ENCODE peak calls at places on chromosomes 6 and 20, in ten cellular contexts. X is ovary, L is pancreas, C is endothelial cell of umbilical vein, V is mammary epithelial cell, E is SK-N-SH, I is neural progenitor cell, B is H9, S is heart right ventricle, H is dorsolateral prefrontal cortex. O is an unnamed sample.

GRCh38 chr6:70797625-70798024 is 129.9 kb downstream of the SMAP1 start:
- DNase-seq in X (no peak), L (no peak), C (no peak), V (no peak), E (no peak), I (no peak), B (no peak), S (no peak), H (no peak), O (no peak)

GRCh38 chr6:44263357-44264100 is 1.8 kb downstream of the NFKBIE start:
- DNase-seq in X (no peak), L (no peak), C (peak), V (peak), E (no peak), I (no peak), B (no peak), S (no peak), H (no peak), O (no peak)

GRCh38 chr6:44311767-44312166 is 1.4 kb downstream of the AARS2 start:
- DNase-seq in X (no peak), L (no peak), C (no peak), V (no peak), E (no peak), I (no peak), B (no peak), S (no peak), H (no peak), O (no peak)

GRCh38 chr20:16017656-16018055 is 555.6 kb downstream of the KIF16B start:
- DNase-seq in X (no peak), L (no peak), C (no peak), V (peak), E (no peak), I (no peak), B (no peak), S (no peak), H (no peak), O (no peak)

GRCh38 chr6:122709922-122710512 is 69.5 kb upstream of the FABP7 start:
- DNase-seq in X (no peak), L (no peak), C (no peak), V (no peak), E (no peak), I (no peak), B (no peak), S (no peak), H (no peak), O (no peak)

GRCh38 chr20:47727170-47727880 is 58.0 kb downstream of the SULF2 start:
- DNase-seq in X (no peak), L (no peak), C (no peak), V (no peak), E (no peak), I (no peak), B (no peak), S (peak), H (peak), O (no peak)

GRCh38 chr6:163014736-163015135 is 287.0 kb downstream of the PACRG start:
- DNase-seq in X (no peak), L (no peak), C (no peak), V (no peak), E (no peak), I (no peak), B (no peak), S (no peak), H (no peak), O (no peak)

GRCh38 chr6:46184114-46184513 is 13.3 kb upstream of the ENPP5 start:
- DNase-seq in X (no peak), L (peak), C (peak), V (peak), E (no peak), I (no peak), B (no peak), S (no peak), H (no peak), O (no peak)

GRCh38 chr6:45898941-45899682 is 116.5 kb downstream of the CLIC5 start:
- DNase-seq in X (no peak), L (no peak), C (no peak), V (no peak), E (no peak), I (no peak), B (no peak), S (no peak), H (no peak), O (no peak)

GRCh38 chr20:32823737-32824588 is 4.2 kb downstream of the MAPRE1 start:
- DNase-seq in X (no peak), L (no peak), C (no peak), V (no peak), E (no peak), I (no peak), B (no peak), S (no peak), H (no peak), O (no peak)

GRCh38 chr20:32820698-32821378 is 1.1 kb downstream of the MAPRE1 start:
- DNase-seq in X (peak), L (peak), C (no peak), V (no peak), E (peak), I (peak), B (no peak), S (no peak), H (no peak), O (no peak)

GRCh38 chr20:32822189-32822588 is 2.4 kb downstream of the MAPRE1 start:
- DNase-seq in X (no peak), L (no peak), C (no peak), V (no peak), E (no peak), I (no peak), B (no peak), S (no peak), H (no peak), O (no peak)

GRCh38 chr20:32820000-32820697 is 395 bp downstream of the MAPRE1 start:
- DNase-seq in X (peak), L (peak), C (peak), V (no peak), E (peak), I (peak), B (peak), S (no peak), H (peak), O (peak)

GRCh38 chr20:32823078-32823477 is 3.3 kb downstream of the MAPRE1 start:
- DNase-seq in X (no peak), L (no peak), C (no peak), V (peak), E (no peak), I (peak), B (no peak), S (no peak), H (no peak), O (no peak)
- TF ChIP-seq CTCF in X (no peak), L (no peak), C (no peak), V (peak), E (peak), I (no peak), B (peak), S (no peak), H (no peak), O (no peak)

GRCh38 chr20:19734811-19735210 is 23.2 kb upstream of the RIN2 start:
- DNase-seq in X (no peak), L (no peak), C (no peak), V (no peak), E (no peak), I (no peak), B (no peak), S (no peak), H (no peak), O (no peak)

GRCh38 chr20:19735446-19735845 is 22.6 kb upstream of the RIN2 start:
- DNase-seq in X (peak), L (peak), C (peak), V (peak), E (peak), I (no peak), B (peak), S (peak), H (no peak), O (peak)

GRCh38 chr20:19738936-19739335 is 19.1 kb upstream of the RIN2 start:
- DNase-seq in X (no peak), L (no peak), C (no peak), V (peak), E (no peak), I (no peak), B (no peak), S (no peak), H (no peak), O (no peak)

GRCh38 chr20:19739351-19739750 is 18.7 kb upstream of the RIN2 start:
- DNase-seq in X (no peak), L (no peak), C (no peak), V (no peak), E (no peak), I (no peak), B (no peak), S (no peak), H (no peak), O (no peak)

DNA sequence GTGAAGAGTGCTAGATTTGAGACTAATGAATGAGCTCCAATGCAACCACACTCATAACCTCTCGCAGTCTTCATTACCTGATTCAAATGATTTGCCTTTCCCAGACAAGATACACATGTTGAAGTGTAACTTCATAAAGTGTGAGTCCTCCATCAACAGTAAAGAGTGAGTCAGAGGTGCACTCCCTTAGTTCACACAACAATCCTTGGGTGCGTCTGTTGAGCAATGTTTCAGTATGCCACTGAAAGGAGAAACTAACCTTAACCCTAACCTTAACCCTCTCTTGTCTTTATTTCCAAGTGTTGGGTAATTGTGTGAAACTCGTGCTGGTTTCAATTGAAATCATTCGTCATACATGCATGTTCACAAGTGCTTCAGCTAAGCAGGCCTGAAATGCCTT is 21.0 kb upstream of the RIN2 start:
- DNase-seq in X (no peak), L (no peak), C (no peak), V (peak), E (no peak), I (no peak), B (no peak), S (no peak), H (no peak), O (no peak)
- H3K27ac ChIP-seq in X (no peak), L (no peak), C (no peak), V (peak), E (no peak), I (no peak), B (no peak), S (no peak), H (no peak), O (no peak)

DNA sequence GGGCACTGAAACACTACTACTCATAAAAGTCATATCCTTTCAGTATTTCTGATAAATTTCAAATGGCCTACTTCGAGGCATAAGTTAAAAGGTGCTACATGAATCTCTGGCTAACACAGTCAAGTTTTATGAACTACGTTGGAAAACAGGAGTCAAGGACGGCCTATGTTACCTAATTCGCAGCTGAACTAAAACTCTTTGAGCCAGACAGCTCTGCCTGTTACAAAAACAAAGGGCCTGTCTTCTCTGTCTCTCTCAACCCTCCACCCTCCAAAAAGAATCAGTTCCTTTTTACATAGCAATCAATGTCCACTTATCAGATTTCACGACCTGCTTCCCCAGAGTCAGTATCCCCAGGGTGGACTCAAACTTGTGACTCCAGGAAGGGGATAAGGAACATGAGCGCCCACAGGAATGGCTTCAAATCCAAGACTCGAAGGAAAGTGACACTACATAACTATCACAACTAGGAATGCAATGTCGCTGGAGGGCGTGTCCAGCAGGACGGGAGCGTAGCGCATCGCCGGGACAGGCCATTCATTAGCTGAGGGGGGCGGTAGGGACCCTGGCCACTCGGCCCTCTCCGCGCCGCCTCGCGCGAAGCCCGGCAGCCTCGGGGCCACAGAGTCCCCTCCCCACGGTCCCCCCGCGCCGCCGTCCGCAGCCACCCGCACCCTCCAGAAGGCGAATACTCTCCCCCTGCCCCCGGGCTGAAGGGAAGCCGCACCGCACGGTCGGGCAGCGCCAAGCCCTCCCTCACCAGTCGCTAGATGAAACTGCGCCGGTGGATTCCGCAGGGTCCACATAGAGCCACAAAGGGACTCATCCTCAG is 526 bp downstream of the IBTK start:
- DNase-seq in X (no peak), L (peak), C (peak), V (peak), E (peak), I (peak), B (peak), S (peak), H (peak), O (peak)
- TF ChIP-seq CTCF in X (no peak), L (no peak), C (no peak), V (peak), E (peak), I (peak), B (no peak), S (peak), H (no peak), O (no peak)

DNA sequence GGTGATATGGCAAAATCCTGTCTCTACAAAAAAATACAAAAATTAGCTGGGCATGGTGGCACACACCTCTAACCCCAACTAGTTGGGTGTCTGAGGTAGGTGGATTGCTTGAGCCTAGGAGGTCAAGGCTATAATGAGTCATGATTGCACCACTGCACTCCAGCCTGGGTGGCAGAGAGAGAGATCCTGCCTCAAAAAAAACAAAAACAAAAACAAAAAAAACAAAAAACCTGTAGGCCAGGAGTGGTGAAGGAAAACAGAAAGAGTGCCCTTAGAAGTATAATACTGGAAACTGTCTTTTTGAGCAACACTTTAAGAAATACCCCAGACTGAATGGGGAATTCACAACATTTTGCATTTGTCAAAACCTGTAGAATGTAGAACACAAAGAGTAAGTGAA is 85.3 kb downstream of the JARID2 start:
- DNase-seq in X (no peak), L (no peak), C (no peak), V (peak), E (no peak), I (no peak), B (no peak), S (no peak), H (no peak), O (no peak)
- H3K27ac ChIP-seq in X (no peak), L (no peak), C (no peak), V (peak), E (peak), I (no peak), B (no peak), S (no peak), H (no peak), O (no peak)

GRCh38 chr6:143592335-143592734 is 80.8 kb upstream of the FUCA2 start:
- DNase-seq in X (no peak), L (no peak), C (no peak), V (no peak), E (no peak), I (peak), B (no peak), S (no peak), H (no peak), O (no peak)
- TF ChIP-seq CTCF in X (no peak), L (no peak), C (peak), V (peak), E (peak), I (peak), B (peak), S (peak), H (no peak), O (no peak)

DNA sequence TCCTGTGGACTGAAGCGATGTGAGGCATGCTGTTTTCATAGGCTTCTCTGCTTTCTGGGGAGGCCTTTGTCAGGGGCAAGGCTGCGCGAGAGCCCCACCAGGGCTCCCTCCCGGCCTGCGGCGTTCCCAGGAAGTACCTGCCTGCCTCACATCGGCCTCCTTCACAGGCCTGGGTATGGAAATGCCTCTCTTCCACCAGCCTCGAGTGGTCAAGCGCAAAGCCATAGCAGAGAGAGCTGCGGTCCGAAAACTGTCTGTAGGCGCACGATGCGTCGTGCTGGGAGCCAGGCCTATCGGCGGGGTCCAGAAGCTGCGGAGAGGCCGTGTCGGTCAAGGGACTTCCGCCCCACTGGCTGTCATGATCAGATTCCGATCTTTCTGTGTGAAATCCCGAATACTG is 71.2 kb downstream of the SIM1 start:
- DNase-seq in X (no peak), L (no peak), C (no peak), V (no peak), E (no peak), I (no peak), B (no peak), S (no peak), H (no peak), O (no peak)
- H3K27ac ChIP-seq in X (no peak), L (no peak), C (no peak), V (no peak), E (no peak), I (no peak), B (no peak), S (no peak), H (no peak), O (no peak)

GRCh38 chr20:18717062-18717461 is 96.5 kb upstream of the SCP2D1 start:
- DNase-seq in X (no peak), L (no peak), C (no peak), V (peak), E (no peak), I (no peak), B (no peak), S (no peak), H (no peak), O (no peak)

GRCh38 chr20:18715564-18715963 is 98.0 kb upstream of the SCP2D1 start:
- DNase-seq in X (no peak), L (no peak), C (no peak), V (no peak), E (no peak), I (no peak), B (no peak), S (no peak), H (no peak), O (no peak)

GRCh38 chr20:18719426-18719825 is 94.2 kb upstream of the SCP2D1 start:
- DNase-seq in X (no peak), L (no peak), C (no peak), V (no peak), E (no peak), I (no peak), B (no peak), S (no peak), H (no peak), O (no peak)

GRCh38 chr20:18721716-18722115 is 91.9 kb upstream of the SCP2D1 start:
- DNase-seq in X (no peak), L (no peak), C (no peak), V (no peak), E (no peak), I (no peak), B (no peak), S (no peak), H (no peak), O (no peak)

GRCh38 chr20:18718129-18718528 is 95.5 kb upstream of the SCP2D1 start:
- DNase-seq in X (no peak), L (no peak), C (no peak), V (no peak), E (no peak), I (no peak), B (no peak), S (no peak), H (no peak), O (no peak)
- TF ChIP-seq CTCF in X (no peak), L (no peak), C (no peak), V (peak), E (no peak), I (no peak), B (peak), S (no peak), H (no peak), O (no peak)

DNA sequence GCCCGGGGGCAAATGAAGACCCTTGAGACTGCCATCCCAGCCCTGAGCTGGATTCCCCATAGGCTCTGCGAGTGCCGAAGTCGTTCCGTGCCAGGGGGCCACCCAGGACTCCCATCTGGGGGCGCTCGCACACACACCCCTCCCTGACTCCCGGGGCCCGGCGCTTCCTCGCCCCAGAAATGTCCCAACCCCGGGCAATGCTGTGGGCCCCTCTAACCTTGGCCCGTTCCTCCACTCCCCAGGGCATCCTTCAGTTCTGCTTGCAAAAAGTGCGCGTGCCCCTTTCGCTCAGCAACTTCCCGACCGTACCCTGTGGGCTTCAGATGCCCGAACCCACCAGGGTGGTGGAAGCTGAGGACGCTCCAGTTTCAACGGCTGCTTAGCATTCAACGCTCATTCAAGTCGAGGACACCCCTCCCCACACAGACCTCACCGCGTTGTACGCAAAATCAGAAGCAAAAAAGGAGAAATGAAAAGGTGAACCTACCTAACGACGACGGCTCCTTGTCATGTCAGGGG is 25.4 kb downstream of the RIPOR2 start:
- DNase-seq in X (peak), L (no peak), C (no peak), V (peak), E (peak), I (peak), B (peak), S (peak), H (no peak), O (peak)
- H3K27ac ChIP-seq in X (no peak), L (no peak), C (no peak), V (no peak), E (no peak), I (no peak), B (no peak), S (peak), H (peak), O (peak)

GRCh38 chr20:57329608-57330221 is at the start of gene SPO11:
- DNase-seq in X (no peak), L (no peak), C (no peak), V (no peak), E (peak), I (peak), B (peak), S (no peak), H (no peak), O (no peak)
- TF ChIP-seq CTCF in X (no peak), L (no peak), C (no peak), V (peak), E (no peak), I (peak), B (peak), S (peak), H (peak), O (no peak)